ENCODE peak calls at places on chromosomes 1 and 21, in ten cellular contexts. O, Y, Q, G, W, S, X, I, F and N are unnamed samples.
A peak's percentile ranks its signal among the peaks of the same experiment; 100 is the strongest.

GRCh38 chr1:157081717-157082116 is 17.9 kb downstream of the ETV3L start:
- DNase-seq in W (no peak), X (no peak), S (no peak), F (no peak), O (no peak), Q (no peak), G (no peak), I (no peak), Y (no peak), N (no peak)

GRCh38 chr1:17924578-17924977 is 169.4 kb downstream of the ACTL8 start:
- DNase-seq in F (no peak), X (no peak), S (no peak), Y (no peak), O (peak; percentile 28), W (no peak), Q (no peak), I (no peak), G (no peak), N (no peak)

GRCh38 chr1:187396226-187396625 is 567.5 kb downstream of the PLA2G4A start:
- DNase-seq in Q (no peak), W (no peak), G (peak; percentile 14), S (no peak), X (no peak), F (no peak), Y (no peak), O (no peak), I (no peak), N (no peak)

GRCh38 chr1:10685196-10685850 is 111.1 kb downstream of the CASZ1 start:
- DNase-seq in Y (no peak), F (no peak), Q (no peak), X (no peak), G (no peak), O (no peak), S (no peak), I (no peak), W (no peak), N (no peak)

GRCh38 chr1:152367436-152367835 is 7.6 kb upstream of the FLG2 start:
- DNase-seq in O (no peak), F (no peak), S (no peak), G (no peak), I (no peak), X (no peak), W (no peak), Q (no peak), Y (no peak), N (no peak)

GRCh38 chr21:27248791-27249190 is 281.9 kb upstream of the ADAMTS5 start:
- DNase-seq in G (peak; percentile 60), Q (no peak), W (no peak), X (no peak), O (no peak), Y (no peak), S (no peak), F (no peak), I (no peak), N (no peak)

GRCh38 chr21:31366825-31367224 is 22.8 kb upstream of the TIAM1 start:
- DNase-seq in Q (no peak), G (peak; percentile 86), F (no peak), O (no peak), X (peak; percentile 13), W (no peak), S (no peak), Y (peak; percentile 65), I (no peak), N (peak; percentile 50)

GRCh38 chr21:31731802-31732537 is at the start of gene SCAF4:
- DNase-seq in X (peak; percentile 92), O (peak; percentile 98), Q (peak; percentile 95), F (peak; percentile 43), Y (peak; percentile 94), G (peak; percentile 87), W (peak; percentile 93), S (peak; percentile 94), I (peak; percentile 91), N (peak; percentile 91)

GRCh38 chr21:26137379-26138060 is 33.0 kb downstream of the APP start:
- DNase-seq in S (no peak), Y (no peak), Q (no peak), X (no peak), O (no peak), F (no peak), W (no peak), G (no peak), I (no peak), N (no peak)

GRCh38 chr21:36909901-36910561 is 56.4 kb downstream of the HLCS start:
- DNase-seq in W (no peak), O (no peak), S (no peak), G (peak; percentile 99), Y (peak; percentile 82), I (no peak), Q (no peak), X (no peak), F (no peak), N (no peak)

GRCh38 chr21:45588086-45588825 is 46.0 kb upstream of the SLC19A1 start:
- DNase-seq in S (no peak), W (no peak), Y (no peak), O (peak; percentile 20), X (peak; percentile 2), Q (no peak), I (no peak), F (no peak), G (no peak), N (no peak)

GRCh38 chr1:37692078-37692833 is at the start of gene CDCA8:
- DNase-seq in Q (peak; percentile 99), I (peak; percentile 98), X (peak; percentile 99), W (peak; percentile 98), Y (peak; percentile 98), O (peak; percentile 99), G (peak; percentile 97), S (peak; percentile 97), F (peak; percentile 91), N (peak; percentile 98)
- TF ChIP-seq POLR2A in Q (peak; percentile 40), I (no peak), X (no peak), W (no peak), Y (peak; percentile 79), O (peak; percentile 55), G (peak; percentile 60), S (peak; percentile 98), F (no peak), N (no peak)

GRCh38 chr1:175409938-175410337 is 217.4 kb upstream of the KIAA0040 start:
- DNase-seq in Q (no peak), S (peak; percentile 72), I (no peak), Y (no peak), W (no peak), G (no peak), O (no peak), X (no peak), F (no peak), N (no peak)
- TF ChIP-seq POLR2A in Q (no peak), S (no peak), I (no peak), Y (no peak), W (no peak), G (no peak), O (no peak), X (no peak), F (no peak), N (no peak)

DNA sequence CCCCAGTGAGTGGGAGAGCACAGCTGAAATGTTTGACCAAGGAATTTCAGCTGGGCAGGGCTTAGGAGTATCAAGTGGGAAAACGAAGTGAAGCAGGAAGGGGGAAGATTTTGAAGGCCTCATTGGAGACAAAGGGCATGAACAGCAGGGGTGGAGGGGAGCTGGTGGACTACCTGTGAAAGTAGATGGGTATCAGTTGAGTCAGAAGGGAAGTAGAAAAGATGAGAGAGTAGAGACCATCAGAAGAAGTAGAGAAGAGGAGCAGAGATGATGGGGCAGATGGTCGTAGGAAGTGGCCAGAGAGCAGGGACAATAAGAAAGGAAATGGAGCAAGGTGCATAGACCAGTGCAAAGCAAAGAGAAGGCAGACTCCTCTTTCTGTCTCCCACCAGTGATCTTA is 189.0 kb upstream of the RUNX1 start:
- DNase-seq in Y (no peak), X (no peak), G (no peak), O (no peak), I (no peak), W (no peak), Q (no peak), S (no peak), F (no peak), N (no peak)
- TF ChIP-seq POLR2A in Y (no peak), X (no peak), G (no peak), O (no peak), I (no peak), W (no peak), Q (no peak), S (no peak), F (no peak), N (no peak)

DNA sequence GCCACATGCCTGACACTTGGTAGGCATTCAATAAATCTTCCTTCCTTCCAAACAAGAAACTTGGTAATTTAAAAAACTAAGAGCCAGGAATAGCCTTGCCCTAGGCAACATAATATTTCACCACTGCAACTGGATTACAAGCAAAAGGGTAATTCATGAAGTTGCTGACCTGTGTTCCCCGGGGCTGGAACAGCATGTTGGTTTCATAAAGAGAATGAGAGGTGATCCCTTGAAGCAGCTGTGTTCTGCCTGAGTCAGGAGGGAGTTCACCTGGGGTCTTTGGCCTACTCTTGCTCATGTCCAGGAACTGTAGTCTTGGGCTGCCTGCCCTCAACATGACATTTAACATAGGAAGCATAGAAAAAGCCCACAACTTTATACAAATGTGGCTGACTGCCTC is 329.0 kb upstream of the DAB1 start:
- DNase-seq in Q (no peak), F (no peak), O (no peak), I (no peak), W (no peak), Y (no peak), X (no peak), G (no peak), S (no peak), N (no peak)
- TF ChIP-seq POLR2A in Q (no peak), F (no peak), O (no peak), I (no peak), W (no peak), Y (no peak), X (no peak), G (no peak), S (no peak), N (no peak)